ENCODE peak calls at places on chromosome 5, in eight cellular contexts. I, Z, X, G, J, N, K and A are unnamed samples. For H3K4me1, the result is how much of the 10 kb centered on the place peaks cover.

GRCh38 chr5:17113174-17113941 is 104.1 kb upstream of the BASP1 start:
- DNase-seq in I (peak), Z (no peak), X (no peak), G (no peak), J (no peak), N (peak), K (no peak), A (peak)

GRCh38 chr5:172485511-172486202 is 31.3 kb upstream of the SH3PXD2B start:
- DNase-seq in I (no peak), Z (no peak), X (no peak), G (no peak), J (peak), N (no peak), K (no peak), A (no peak)

GRCh38 chr5:43041669-43042175 is 1.6 kb upstream of the ANXA2R start:
- DNase-seq in I (peak), Z (no peak), X (peak), G (no peak), J (peak), N (peak), K (peak), A (peak)

GRCh38 chr5:146866263-146866662 is 12.3 kb downstream of the PPP2R2B start:
- DNase-seq in I (no peak), Z (no peak), X (no peak), G (no peak), J (no peak), N (no peak), K (no peak), A (no peak)

GRCh38 chr5:38317887-38318286 is 59.5 kb downstream of the EGFLAM start:
- DNase-seq in I (no peak), Z (no peak), X (no peak), G (no peak), J (no peak), N (no peak), K (no peak), A (no peak)

GRCh38 chr5:13994606-13995336 is 50.3 kb upstream of the DNAH5 start:
- DNase-seq in I (no peak), Z (no peak), X (no peak), G (no peak), J (no peak), N (no peak), K (no peak), A (no peak)

GRCh38 chr5:33764786-33765185 is 127.0 kb downstream of the ADAMTS12 start:
- DNase-seq in I (no peak), Z (no peak), X (no peak), G (no peak), J (no peak), N (no peak), K (no peak), A (no peak)

GRCh38 chr5:118675247-118675646 is 313.1 kb downstream of the DTWD2 start:
- DNase-seq in I (peak), Z (no peak), X (no peak), G (no peak), J (no peak), N (no peak), K (no peak), A (no peak)

GRCh38 chr5:172450453-172450852 is 3.9 kb downstream of the SH3PXD2B start:
- DNase-seq in I (no peak), Z (no peak), X (no peak), G (no peak), J (peak), N (no peak), K (no peak), A (no peak)

GRCh38 chr5:34656001-34656699 is at the start of gene RAI14:
- DNase-seq in I (peak), Z (peak), X (peak), G (peak), J (peak), N (peak), K (peak), A (peak)

GRCh38 chr5:79059674-79060073 is 9.8 kb downstream of the DMGDH start:
- DNase-seq in I (no peak), Z (no peak), X (no peak), G (no peak), J (no peak), N (no peak), K (no peak), A (no peak)
- H3K4me1 ChIP-seq in I (under half), Z (under half), X (under half), G (under half), J (under half), N (under half), K (under half), A (under half)

GRCh38 chr5:143318833-143319232 is 84.7 kb downstream of the NR3C1 start:
- DNase-seq in I (no peak), Z (no peak), X (no peak), G (no peak), J (no peak), N (no peak), K (no peak), A (no peak)

GRCh38 chr5:143316337-143316736 is 87.1 kb downstream of the NR3C1 start:
- DNase-seq in I (no peak), Z (no peak), X (no peak), G (no peak), J (no peak), N (no peak), K (no peak), A (no peak)

GRCh38 chr5:143318270-143318669 is 85.2 kb downstream of the NR3C1 start:
- DNase-seq in I (no peak), Z (no peak), X (no peak), G (no peak), J (no peak), N (no peak), K (no peak), A (no peak)

GRCh38 chr5:143315929-143316328 is 87.6 kb downstream of the NR3C1 start:
- DNase-seq in I (peak), Z (no peak), X (no peak), G (no peak), J (no peak), N (no peak), K (no peak), A (peak)

DNA sequence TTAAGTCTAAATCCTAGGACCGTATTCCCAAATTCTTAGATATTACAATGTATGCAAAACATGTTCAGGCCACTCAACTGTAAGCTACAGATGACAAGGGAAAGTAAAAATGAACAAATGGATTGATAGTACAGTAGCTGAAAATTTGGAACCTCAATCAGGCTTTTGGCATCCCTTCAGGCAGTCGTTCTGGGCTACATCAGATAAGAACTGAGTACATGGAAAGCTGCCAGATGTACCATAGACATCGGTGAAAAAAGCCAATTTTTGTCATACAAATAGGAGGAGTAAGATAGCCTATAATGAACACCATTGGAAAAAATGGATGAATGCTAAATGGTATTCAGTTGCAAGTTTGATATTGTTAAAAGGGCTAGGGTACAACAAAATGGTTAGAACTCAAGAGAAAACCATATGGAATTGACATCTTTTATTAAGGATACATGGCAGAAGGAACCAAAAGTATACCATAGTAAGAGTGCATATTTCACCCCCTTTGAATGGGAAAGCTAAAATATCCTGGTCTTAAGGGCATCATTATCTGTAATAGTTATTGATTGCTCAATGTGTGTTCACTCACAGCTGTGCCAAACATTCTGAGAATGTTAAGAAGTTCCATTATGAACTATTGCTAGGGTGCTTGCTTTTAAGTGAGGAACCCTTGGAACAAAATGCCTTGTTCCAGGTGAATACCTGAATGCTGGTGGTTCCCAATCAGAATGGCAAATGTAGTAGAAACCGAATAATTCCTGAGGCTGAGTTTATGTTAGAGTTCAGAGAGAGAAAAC is 86.4 kb downstream of the NR3C1 start:
- DNase-seq in I (no peak), Z (no peak), X (peak), G (no peak), J (no peak), N (no peak), K (peak), A (peak)
- H3K4me1 ChIP-seq in I (under half), Z (under half), X (under half), G (half or more), J (under half), N (under half), K (half or more), A (under half)

DNA sequence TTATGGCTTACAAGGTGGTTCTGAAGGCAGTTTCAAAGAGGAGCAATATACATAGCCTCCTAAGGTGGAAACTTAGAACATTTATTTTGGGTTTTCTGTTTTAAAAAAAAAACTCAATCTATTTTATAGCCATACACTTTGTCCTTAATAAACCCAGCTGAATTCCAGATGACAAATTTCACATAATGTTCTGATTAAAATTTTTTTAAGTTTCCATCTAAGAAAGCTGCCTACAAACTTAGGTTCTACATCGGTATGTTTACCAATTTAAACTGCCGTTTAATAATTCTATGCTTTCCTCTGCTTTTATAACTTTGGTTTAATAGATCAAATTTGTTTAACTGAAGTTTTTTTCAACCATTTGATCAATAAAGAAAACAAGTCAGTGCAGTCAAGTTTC is 12.5 kb downstream of the NR3C1 start:
- DNase-seq in I (no peak), Z (no peak), X (no peak), G (no peak), J (no peak), N (no peak), K (no peak), A (no peak)
- H3K4me1 ChIP-seq in I (under half), Z (under half), X (under half), G (half or more), J (half or more), N (under half), K (half or more), A (under half)

GRCh38 chr5:83899351-83899970 is 178.8 kb upstream of the HAPLN1 start:
- DNase-seq in I (no peak), Z (no peak), X (no peak), G (no peak), J (no peak), N (no peak), K (no peak), A (no peak)
- H3K4me1 ChIP-seq in I (under half), Z (under half), X (under half), G (under half), J (under half), N (under half), K (under half), A (under half)

GRCh38 chr5:95959051-95959963 is 2.3 kb downstream of the ELL2 start:
- DNase-seq in I (no peak), Z (no peak), X (peak), G (no peak), J (no peak), N (peak), K (no peak), A (peak)
- H3K4me1 ChIP-seq in I (under half), Z (under half), X (under half), G (half or more), J (half or more), N (under half), K (half or more), A (under half)

DNA sequence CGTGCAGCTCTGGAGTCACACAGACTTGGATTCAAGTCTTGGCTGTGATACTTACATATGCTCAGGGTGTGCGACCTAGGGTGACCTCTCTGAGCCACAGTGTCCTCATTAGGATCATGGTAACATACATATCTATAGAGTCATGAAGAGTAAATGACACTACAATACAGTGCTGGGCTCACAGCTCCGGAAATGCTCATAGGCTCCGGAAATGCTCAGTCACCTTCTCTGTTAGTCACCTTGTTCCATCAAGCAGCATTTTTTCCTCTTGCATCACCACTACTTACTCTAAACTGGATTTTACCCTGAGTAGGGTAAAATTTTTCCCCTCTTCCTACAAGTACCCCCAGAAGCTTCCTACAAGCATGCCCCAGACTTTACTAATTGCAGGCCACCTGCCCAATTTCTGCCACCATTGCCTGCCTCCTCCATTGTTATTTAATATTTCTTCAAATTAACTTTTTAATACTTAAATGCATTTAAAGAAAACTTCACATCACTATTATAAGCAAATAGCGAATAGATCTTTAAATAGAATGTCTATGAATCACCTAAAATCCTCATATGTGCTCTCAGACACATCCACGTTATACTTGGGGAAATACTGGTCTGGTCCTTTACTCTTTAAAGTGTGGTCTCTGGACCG is 147.6 kb upstream of the SPRY4 start:
- DNase-seq in I (peak), Z (no peak), X (peak), G (no peak), J (no peak), N (peak), K (no peak), A (peak)
- H3K4me1 ChIP-seq in I (under half), Z (under half), X (under half), G (under half), J (under half), N (under half), K (under half), A (under half)